ENCODE peak calls at places on chromosomes 13 and 19, in five cellular contexts. E is activated CD4-positive, alpha-beta T cell treated with anti-CD3 and anti-CD28 coated beads for 4 hours; K is brain microvascular endothelial cell; O is activated naive CD4-positive, alpha-beta T cell; L is esophagus squamous epithelium. G is an unnamed sample.

GRCh38 chr19:11587302-11587972 is 9.8 kb upstream of the ZNF627 start:
- DNase-seq in E (peak), K (peak), O (peak), L (no peak), G (peak)

GRCh38 chr19:38307076-38307475 is 3.0 kb downstream of the C19orf33 start:
- DNase-seq in E (no peak), K (no peak), O (no peak), L (no peak), G (no peak)

GRCh38 chr19:56393119-56394012 is at the start of gene ZNF582:
- DNase-seq in E (peak), K (peak), O (peak), L (peak), G (peak)

GRCh38 chr19:6551607-6552450 is 21.0 kb downstream of the TNFSF9 start:
- DNase-seq in E (peak), K (no peak), O (peak), L (no peak), G (peak)

GRCh38 chr19:34253711-34254551 is 423 bp upstream of the GARRE1 start:
- DNase-seq in E (no peak), K (no peak), O (peak), L (peak), G (peak)

GRCh38 chr19:55319786-55320185 is 5.4 kb downstream of the TMEM150B start:
- DNase-seq in E (no peak), K (peak), O (no peak), L (no peak), G (no peak)

GRCh38 chr19:33863436-33863835 is 66.8 kb downstream of the KCTD15 start:
- DNase-seq in E (no peak), K (no peak), O (no peak), L (no peak), G (no peak)

GRCh38 chr13:86585826-86586225 is 786.6 kb upstream of the SLITRK6 start:
- DNase-seq in E (no peak), K (no peak), O (no peak), L (no peak), G (peak)

GRCh38 chr13:102903659-102904407 is 58.0 kb downstream of the ERCC5 start:
- DNase-seq in E (no peak), K (peak), O (no peak), L (no peak), G (no peak)

GRCh38 chr19:3880471-3881271 is at the start of gene ATCAY:
- DNase-seq in E (no peak), K (no peak), O (no peak), L (no peak), G (no peak)

GRCh38 chr19:34985249-34986022 is 14.7 kb upstream of the GRAMD1A start:
- DNase-seq in E (no peak), K (no peak), O (peak), L (no peak), G (peak)

GRCh38 chr19:29761575-29762225 is 46.6 kb upstream of the C19orf12 start:
- DNase-seq in E (no peak), K (no peak), O (no peak), L (no peak), G (no peak)

GRCh38 chr13:62626771-62627170 is 1211.1 kb upstream of the PCDH20 start:
- DNase-seq in E (no peak), K (no peak), O (no peak), L (no peak), G (no peak)

GRCh38 chr19:48962029-48962848 is 2.9 kb upstream of the FTL start:
- DNase-seq in E (peak), K (no peak), O (no peak), L (no peak), G (peak)

GRCh38 chr13:96958286-96958891 is 35.9 kb downstream of the OXGR1 start:
- DNase-seq in E (no peak), K (peak), O (no peak), L (no peak), G (no peak)